ENCODE peak calls at places on chromosomes 2 and 18, in six cellular contexts. B is cardiac muscle cell; U is IMR-90; D is tibial nerve; L is lung; J is CD8-positive, alpha-beta T cell. K is an unnamed sample. For H3K4me1, the result is how much of the 10 kb centered on the place peaks cover.

GRCh38 chr18:709771-710170 is 2.7 kb downstream of the ENOSF1 start:
- DNase-seq in D (no peak), J (no peak), U (no peak), L (no peak), B (no peak), K (no peak)

GRCh38 chr2:121999273-121999672 is 243.8 kb downstream of the TSN start:
- DNase-seq in B (peak), U (peak), D (no peak), J (no peak), L (no peak), K (peak)

GRCh38 chr18:48940854-48941531 is 9.8 kb downstream of the SMAD7 start:
- DNase-seq in U (peak), L (no peak), J (peak), D (no peak), B (no peak), K (no peak)

GRCh38 chr2:225466891-225467604 is 67.5 kb downstream of the NYAP2 start:
- DNase-seq in B (no peak), L (no peak), D (no peak), U (no peak), J (no peak), K (no peak)

GRCh38 chr18:45167109-45167551 is 448.1 kb upstream of the SLC14A2 start:
- DNase-seq in J (no peak), U (peak), D (no peak), L (no peak), B (no peak), K (no peak)

GRCh38 chr2:166135152-166135848 is 7.5 kb upstream of the SCN1A start:
- DNase-seq in U (no peak), B (no peak), J (no peak), D (no peak), L (no peak), K (no peak)

GRCh38 chr18:46431522-46432171 is 225.4 kb downstream of the LOXHD1 start:
- DNase-seq in J (no peak), L (no peak), D (no peak), B (no peak), U (no peak), K (no peak)

GRCh38 chr2:214630402-214631035 is 179.0 kb downstream of the BARD1 start:
- DNase-seq in J (no peak), L (no peak), D (no peak), U (peak), B (no peak), K (no peak)

GRCh38 chr2:241207641-241208040 is 19.2 kb downstream of the ANO7 start:
- DNase-seq in B (no peak), U (no peak), J (no peak), L (no peak), D (no peak), K (no peak)

GRCh38 chr18:21851327-21851961 is 110.9 kb downstream of the MIB1 start:
- DNase-seq in U (peak), L (no peak), B (peak), D (no peak), J (no peak), K (no peak)

GRCh38 chr2:37342636-37343211 is 1.7 kb upstream of the QPCT start:
- DNase-seq in U (no peak), J (no peak), D (no peak), L (no peak), B (peak), K (no peak)

GRCh38 chr2:11701831-11702301 is 31.9 kb upstream of the NTSR2 start:
- DNase-seq in D (peak), U (peak), L (no peak), J (no peak), B (no peak), K (no peak)

DNA sequence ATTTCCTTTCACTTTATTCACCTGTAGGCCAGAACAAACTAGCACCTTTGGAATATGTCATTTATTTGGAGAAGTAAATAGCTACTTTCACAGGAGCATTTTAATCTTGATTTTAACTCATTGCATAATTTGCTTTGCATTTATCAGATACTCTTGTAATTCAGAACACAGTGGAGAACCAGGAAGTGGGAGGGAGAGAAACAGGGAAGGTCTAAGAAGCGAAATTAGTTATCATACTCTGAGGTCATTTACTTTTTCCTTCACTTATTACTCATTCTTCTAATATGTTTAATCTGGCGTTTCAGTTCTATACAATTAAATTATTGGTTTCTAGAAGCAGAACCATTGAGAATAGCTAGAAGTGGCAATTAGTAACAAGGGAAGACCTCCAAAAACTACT is 20.7 kb downstream of the RBM44 start:
- DNase-seq in J (no peak), L (no peak), B (peak), U (peak), D (no peak), K (no peak)
- H3K4me3 ChIP-seq in J (no peak), L (no peak), B (no peak), U (no peak), D (no peak), K (no peak)

GRCh38 chr2:98911376-98912154 is 24.5 kb downstream of the CRACDL start:
- DNase-seq in B (no peak), J (no peak), D (no peak), L (peak), U (peak), K (no peak)
- H3K4me1 ChIP-seq in B (under half), J (half or more), D (under half), L (under half), U (under half), K (under half)

DNA sequence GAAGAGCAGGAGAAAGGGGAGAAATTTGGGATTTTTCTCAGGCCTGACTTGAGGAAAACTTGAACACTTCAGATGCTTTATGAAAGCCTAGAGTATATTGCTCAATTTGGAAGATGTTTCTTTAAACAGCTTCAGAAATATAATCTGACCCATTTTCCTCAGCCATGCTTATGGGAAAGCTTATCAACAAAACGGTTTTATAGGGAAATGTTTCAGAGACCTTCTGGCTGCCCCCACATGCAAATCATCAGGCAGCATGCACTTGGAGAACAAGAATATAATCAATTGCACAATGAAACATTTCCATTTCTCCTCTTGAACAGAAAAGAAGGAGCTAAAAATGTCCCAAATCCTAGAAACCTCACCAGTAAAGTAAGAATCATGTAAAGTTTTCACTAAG is 411.2 kb upstream of the ETAA1 start:
- DNase-seq in D (no peak), J (no peak), U (peak), B (peak), L (no peak), K (no peak)
- H3K27ac ChIP-seq in D (no peak), J (no peak), U (no peak), B (no peak), L (no peak), K (no peak)

GRCh38 chr18:3245185-3245564 is 2.4 kb upstream of the MYL12A start:
- DNase-seq in J (no peak), L (no peak), U (no peak), D (no peak), B (no peak), K (no peak)
- H3K4me3 ChIP-seq in J (peak), L (no peak), U (no peak), D (no peak), B (no peak), K (no peak)

GRCh38 chr2:9231291-9232165 is 24.9 kb downstream of the ASAP2 start:
- DNase-seq in U (no peak), L (no peak), J (no peak), D (no peak), B (no peak), K (no peak)

GRCh38 chr2:9228781-9229469 is 22.3 kb downstream of the ASAP2 start:
- DNase-seq in D (no peak), L (no peak), U (no peak), J (no peak), B (no peak), K (no peak)

GRCh38 chr2:9229470-9229820 is 22.8 kb downstream of the ASAP2 start:
- DNase-seq in D (no peak), B (no peak), L (no peak), J (no peak), U (no peak), K (no peak)

GRCh38 chr2:9230881-9231280 is 24.3 kb downstream of the ASAP2 start:
- DNase-seq in U (no peak), B (no peak), D (no peak), L (no peak), J (no peak), K (no peak)

GRCh38 chr2:9230051-9230802 is 23.6 kb downstream of the ASAP2 start:
- DNase-seq in U (peak), B (peak), L (no peak), J (no peak), D (no peak), K (no peak)
- H3K4me1 ChIP-seq in U (half or more), B (under half), L (under half), J (under half), D (under half), K (under half)

GRCh38 chr2:127293758-127294562 is at the start of gene ERCC3:
- DNase-seq in L (peak), U (peak), D (peak), J (peak), B (peak), K (peak)

GRCh38 chr2:127288274-127288673 is 5.7 kb downstream of the ERCC3 start:
- DNase-seq in J (no peak), D (no peak), U (no peak), L (no peak), B (no peak), K (no peak)

GRCh38 chr2:127293386-127293757 is 572 bp downstream of the ERCC3 start:
- DNase-seq in L (no peak), B (no peak), D (no peak), J (no peak), U (no peak), K (no peak)
- H3K27ac ChIP-seq in L (peak), B (no peak), D (peak), J (peak), U (peak), K (peak)

DNA sequence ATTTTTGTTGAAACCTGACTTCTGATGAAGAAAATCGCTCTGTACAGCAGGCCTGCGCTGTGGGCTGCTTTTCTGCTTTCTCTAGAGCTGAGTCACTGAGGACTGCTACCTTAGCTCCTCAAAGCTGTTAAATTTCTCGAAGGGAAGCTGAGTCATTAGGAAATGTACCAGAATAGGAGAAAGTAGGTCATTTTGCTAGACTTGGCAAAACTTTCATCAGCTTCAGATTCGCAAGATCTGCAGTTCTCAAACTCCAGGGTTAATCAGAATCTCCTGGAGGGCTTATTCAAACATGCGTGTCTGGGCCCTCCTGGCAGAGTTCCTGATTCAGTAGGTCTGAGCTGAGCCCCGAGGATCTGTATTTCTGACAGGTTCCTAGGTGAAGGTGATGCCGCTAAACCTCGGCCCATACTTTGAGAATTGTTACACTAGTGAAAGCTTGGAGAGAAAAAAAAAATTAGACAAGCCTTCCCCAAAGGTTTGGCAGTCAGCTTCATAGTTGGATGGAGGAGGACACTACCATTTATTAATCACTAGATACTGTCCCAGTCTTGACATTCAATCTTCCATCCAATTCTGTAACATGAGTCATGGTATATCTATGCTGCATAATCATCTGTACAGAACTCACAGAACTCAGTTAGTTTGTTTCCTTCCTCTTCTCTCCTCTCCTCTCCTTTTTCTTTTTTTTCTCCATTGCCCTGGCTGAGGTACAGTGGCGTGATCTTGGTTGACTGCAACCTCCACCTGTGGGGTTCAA is 297.6 kb downstream of the PARD3B start:
- DNase-seq in J (no peak), B (peak), L (no peak), D (peak), U (peak), K (no peak)
- H3K4me3 ChIP-seq in J (no peak), B (no peak), L (no peak), D (no peak), U (no peak), K (no peak)

DNA sequence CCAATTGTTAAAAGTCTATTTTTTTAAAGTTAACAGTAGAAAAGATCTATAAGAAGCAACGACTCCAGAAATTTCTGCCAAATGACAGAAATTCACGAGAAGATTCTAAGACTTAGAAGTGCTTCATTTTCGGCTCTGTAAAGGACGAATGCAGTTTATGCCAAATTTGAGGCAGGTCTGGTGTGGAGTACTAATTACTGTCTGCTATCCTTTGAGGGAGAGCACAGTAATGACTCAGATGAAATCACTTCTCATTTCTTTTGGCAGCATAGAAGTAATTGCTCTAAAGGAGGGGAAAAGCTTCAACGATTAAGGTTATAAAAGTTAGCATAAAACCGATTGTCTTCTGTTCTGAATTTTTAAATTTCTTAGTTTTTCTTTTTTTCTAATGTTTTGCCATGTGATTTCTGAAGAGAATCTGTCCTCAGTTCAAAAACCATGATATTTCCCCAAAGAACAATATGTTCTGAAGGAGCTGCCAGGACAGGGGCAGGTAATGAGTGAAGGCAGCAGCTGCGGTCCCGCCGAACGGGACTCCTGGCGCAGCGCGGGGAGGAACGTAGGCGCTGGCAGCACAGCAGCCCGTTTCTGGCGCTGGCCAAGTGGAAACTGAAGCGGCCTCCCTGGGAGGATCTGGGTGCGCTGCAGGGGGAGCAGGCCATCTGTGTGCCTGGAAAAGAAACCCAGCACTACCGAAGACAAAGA is 11.5 kb downstream of the G6PC2 start:
- DNase-seq in B (peak), U (peak), D (no peak), J (no peak), L (no peak), K (no peak)
- H3K4me1 ChIP-seq in B (under half), U (under half), D (under half), J (under half), L (under half), K (under half)

DNA sequence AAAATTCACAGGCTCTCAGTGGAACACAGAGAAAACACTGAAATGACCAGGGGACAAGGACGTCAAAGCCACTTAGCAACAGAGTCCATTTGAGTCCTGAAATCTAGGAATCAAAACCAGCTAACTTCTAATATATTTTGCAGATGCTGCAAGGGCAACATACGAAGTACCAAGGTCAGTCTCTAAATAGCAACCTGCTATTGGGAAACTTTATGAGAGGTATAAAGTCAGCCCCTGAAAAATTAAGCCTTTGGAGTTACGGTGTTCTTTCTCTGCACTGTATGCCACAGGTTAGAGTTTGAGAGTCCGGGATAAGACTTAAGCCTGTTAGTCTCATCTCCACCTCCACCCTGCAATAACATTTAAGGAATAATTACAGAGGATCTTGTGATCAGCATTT is 13.3 kb downstream of the NPC1 start:
- DNase-seq in U (no peak), J (no peak), L (no peak), D (no peak), B (no peak), K (no peak)
- H3K27ac ChIP-seq in U (no peak), J (peak), L (peak), D (no peak), B (no peak), K (no peak)

K was measured in prostate gland.